ENCODE peak calls at places on chromosome 9, in six cellular contexts. W is GM03348, N is NCI-H1092, S is NCI-H1930, P is left ventricle myocardium inferior, H is foreskin fibroblast. Q is an unnamed sample.

GRCh38 chr9:20028849-20029231 is 240.0 kb upstream of the SLC24A2 start:
- DNase-seq in W (no peak), N (no peak), S (no peak), P (no peak), H (no peak), Q (no peak)

GRCh38 chr9:15018238-15018637 is 108.0 kb upstream of the FREM1 start:
- DNase-seq in W (no peak), N (no peak), S (no peak), P (no peak), H (no peak), Q (no peak)

GRCh38 chr9:121821326-121821725 is 169.9 kb downstream of the DAB2IP start:
- DNase-seq in W (no peak), N (no peak), S (no peak), P (no peak), H (no peak), Q (no peak)

GRCh38 chr9:135499326-135500070 is 984 bp upstream of the MRPS2 start:
- DNase-seq in W (peak), N (peak), S (peak), P (peak), H (peak), Q (peak)

GRCh38 chr9:137441289-137441934 is at the start of gene ENTPD8:
- DNase-seq in W (no peak), N (peak), S (peak), P (no peak), H (no peak), Q (no peak)

GRCh38 chr9:105318729-105319513 is 74.5 kb downstream of the SLC44A1 start:
- DNase-seq in W (no peak), N (no peak), S (no peak), P (no peak), H (no peak), Q (no peak)

GRCh38 chr9:112719292-112719691 is 1.4 kb upstream of the INIP start:
- DNase-seq in W (peak), N (no peak), S (no peak), P (no peak), H (peak), Q (no peak)

GRCh38 chr9:4600363-4600762 is 61.7 kb upstream of the PLPP6 start:
- DNase-seq in W (no peak), N (no peak), S (no peak), P (no peak), H (no peak), Q (no peak)

GRCh38 chr9:123216387-123216786 is 52.0 kb downstream of the STRBP start:
- DNase-seq in W (no peak), N (no peak), S (no peak), P (no peak), H (peak), Q (no peak)

GRCh38 chr9:69583641-69584234 is 88.4 kb downstream of the APBA1 start:
- DNase-seq in W (no peak), N (no peak), S (no peak), P (no peak), H (peak), Q (no peak)